ENCODE peak calls at places on chromosomes 2 and 18, in eight cellular contexts. A, Y, J, R, F, K, N and V are unnamed samples.

GRCh38 chr18:55588876-55589595 is 1.0 kb upstream of the TCF4 start:
- DNase-seq in A (no peak), Y (no peak), K (peak; percentile 10), F (no peak), J (no peak), N (no peak), R (no peak), V (no peak)

GRCh38 chr2:74939919-74940812 is 18.3 kb upstream of the POLE4 start:
- DNase-seq in Y (no peak), A (no peak), K (no peak), J (no peak), F (no peak), N (no peak), R (no peak), V (no peak)

GRCh38 chr2:85549826-85550225 is 10.9 kb downstream of the MAT2A start:
- DNase-seq in R (no peak), N (no peak), Y (no peak), A (no peak), K (no peak), J (peak; percentile 96), F (no peak), V (no peak)

GRCh38 chr2:201257941-201258665 is 2.2 kb upstream of the CASP8 start:
- DNase-seq in K (peak; percentile 91), A (peak; percentile 83), R (peak; percentile 82), N (peak; percentile 98), J (peak; percentile 50), F (peak; percentile 89), Y (no peak), V (peak; percentile 90)

GRCh38 chr2:228037915-228038314 is 143.6 kb downstream of the SPHKAP start:
- DNase-seq in F (no peak), A (no peak), Y (no peak), J (no peak), K (no peak), N (no peak), R (no peak), V (no peak)

GRCh38 chr18:12296087-12296403 is 12.0 kb upstream of the TUBB6 start:
- DNase-seq in Y (no peak), J (no peak), F (no peak), K (peak; percentile 30), A (no peak), R (no peak), N (peak; percentile 37), V (no peak)

GRCh38 chr2:207766697-207767460 is 2.8 kb downstream of the FZD5 start:
- DNase-seq in N (no peak), F (no peak), R (no peak), A (peak; percentile 6), K (no peak), J (no peak), Y (no peak), V (no peak)

GRCh38 chr18:27544211-27544610 is 359.1 kb upstream of the CHST9 start:
- DNase-seq in R (no peak), N (no peak), A (no peak), K (no peak), Y (no peak), J (no peak), F (no peak), V (no peak)

GRCh38 chr2:3126686-3127278 is 250.8 kb downstream of the EIPR1 start:
- DNase-seq in F (no peak), J (no peak), N (no peak), K (no peak), R (no peak), Y (no peak), A (no peak), V (no peak)

GRCh38 chr2:46337208-46337994 is 40.2 kb downstream of the EPAS1 start:
- DNase-seq in A (no peak), N (no peak), R (no peak), J (no peak), Y (no peak), F (no peak), K (peak; percentile 24), V (no peak)

GRCh38 chr2:130790808-130791616 is 35.7 kb downstream of the AMER3 start:
- DNase-seq in A (no peak), K (no peak), J (no peak), Y (no peak), N (no peak), F (no peak), R (no peak), V (no peak)

GRCh38 chr2:181203916-181204315 is 223.5 kb downstream of the UBE2E3 start:
- DNase-seq in A (no peak), F (no peak), J (no peak), N (no peak), R (no peak), K (no peak), Y (no peak), V (no peak)

GRCh38 chr2:119823734-119824334 is 64.1 kb downstream of the PTPN4 start:
- DNase-seq in N (peak; percentile 78), F (no peak), A (no peak), Y (no peak), R (no peak), K (no peak), J (no peak), V (no peak)

GRCh38 chr2:38065502-38066135 is 10.3 kb downstream of the CYP1B1 start:
- DNase-seq in Y (no peak), A (no peak), N (no peak), R (no peak), F (no peak), K (no peak), J (no peak), V (no peak)

GRCh38 chr2:213682276-213682675 is 398.0 kb downstream of the SPAG16 start:
- DNase-seq in N (no peak), F (no peak), A (no peak), K (no peak), R (no peak), J (no peak), Y (no peak), V (no peak)